ENCODE peak calls at places on chromosomes 1 and 21, in ten cellular contexts. A is HCT116; T is stimulated activated CD4-positive, alpha-beta T cell treated with anti-CD3 and anti-CD28 coated beads, Interleukin-4, amount 100 ng/mL, for 48 hours; U is choroid plexus epithelial cell; X is right cardiac atrium; Z is heart right ventricle; F is C1 segment of cervical spinal cord; I is CD8-positive, alpha-beta memory T cell; E is naive B cell; H is Ammon's horn. Y is an unnamed sample.

GRCh38 chr1:201713093-201713810 is 115.7 kb upstream of the IPO9 start:
- DNase-seq in A (peak), T (no peak), U (peak), X (peak), Z (peak), F (peak), I (no peak), E (no peak), H (peak), Y (peak)

GRCh38 chr1:204361781-204362180 is 2.1 kb upstream of the PLEKHA6 start:
- DNase-seq in A (no peak), T (no peak), U (no peak), X (no peak), Z (no peak), F (no peak), I (no peak), E (no peak), H (no peak), Y (no peak)

GRCh38 chr1:66521736-66522365 is 12.1 kb upstream of the SGIP1 start:
- DNase-seq in A (peak), T (no peak), U (peak), X (no peak), Z (no peak), F (no peak), I (no peak), E (no peak), H (no peak), Y (peak)

GRCh38 chr1:150281758-150282557 is at the start of gene CIART:
- DNase-seq in A (no peak), T (peak), U (peak), X (peak), Z (peak), F (peak), I (peak), E (peak), H (peak), Y (peak)

GRCh38 chr21:35614412-35614901 is 445.9 kb downstream of the SETD4 start:
- DNase-seq in A (peak), T (no peak), U (no peak), X (no peak), Z (no peak), F (no peak), I (no peak), E (no peak), H (no peak), Y (peak)

GRCh38 chr1:53449026-53449425 is 10.2 kb upstream of the DMRTB1 start:
- DNase-seq in A (no peak), T (no peak), U (peak), X (no peak), Z (no peak), F (no peak), I (no peak), E (no peak), H (no peak), Y (no peak)

GRCh38 chr1:40649592-40649930 is 15.9 kb downstream of the RIMS3 start:
- DNase-seq in A (no peak), T (no peak), U (no peak), X (no peak), Z (no peak), F (no peak), I (no peak), E (no peak), H (no peak), Y (no peak)

GRCh38 chr1:55204997-55205396 is 10.2 kb downstream of the USP24 start:
- DNase-seq in A (no peak), T (no peak), U (no peak), X (no peak), Z (no peak), F (no peak), I (no peak), E (no peak), H (no peak), Y (peak)

GRCh38 chr1:169149555-169150286 is 43.2 kb downstream of the ATP1B1 start:
- DNase-seq in A (no peak), T (no peak), U (peak), X (no peak), Z (no peak), F (no peak), I (no peak), E (no peak), H (no peak), Y (no peak)

GRCh38 chr1:69657976-69658375 is 90.3 kb downstream of the LRRC7 start:
- DNase-seq in A (no peak), T (no peak), U (peak), X (no peak), Z (no peak), F (no peak), I (no peak), E (no peak), H (no peak), Y (no peak)

GRCh38 chr1:241412646-241413045 is 55.6 kb upstream of the RGS7 start:
- DNase-seq in A (no peak), T (no peak), U (no peak), X (no peak), Z (no peak), F (no peak), I (no peak), E (no peak), H (no peak), Y (no peak)

GRCh38 chr1:119358661-119359060 is 9.9 kb upstream of the HAO2 start:
- DNase-seq in A (no peak), T (no peak), U (no peak), X (no peak), Z (no peak), F (no peak), I (no peak), E (no peak), H (no peak), Y (no peak)

GRCh38 chr1:59737638-59738037 is 77.1 kb upstream of the HOOK1 start:
- DNase-seq in A (no peak), T (no peak), U (no peak), X (no peak), Z (no peak), F (no peak), I (no peak), E (no peak), H (no peak), Y (no peak)

GRCh38 chr1:235073968-235074334 is 54.7 kb downstream of the TOMM20 start:
- DNase-seq in A (no peak), T (no peak), U (no peak), X (no peak), Z (no peak), F (no peak), I (no peak), E (no peak), H (no peak), Y (no peak)

GRCh38 chr21:26140185-26140584 is 30.4 kb downstream of the APP start:
- DNase-seq in A (peak), T (no peak), U (peak), X (peak), Z (peak), F (no peak), I (no peak), E (no peak), H (no peak), Y (peak)